ENCODE peak calls at places on chromosomes 3 and 15, in nine cellular contexts. I, N, H, U, Y, J, P, A and D are unnamed samples.

GRCh38 chr3:78848392-78849288 is 919.2 kb downstream of the ROBO1 start:
- DNase-seq in I (no peak), N (no peak), H (no peak), U (no peak), Y (no peak), J (no peak), P (no peak), A (no peak), D (no peak)

GRCh38 chr15:73924258-73924921 is 1.9 kb upstream of the LOXL1 start:
- DNase-seq in I (no peak), N (no peak), H (no peak), U (no peak), Y (peak; percentile 53), J (peak; percentile 57), P (no peak), A (no peak), D (peak; percentile 27)

GRCh38 chr3:189512039-189512438 is 119.2 kb upstream of the TP63 start:
- DNase-seq in I (no peak), N (no peak), H (no peak), U (no peak), Y (no peak), J (no peak), P (no peak), A (no peak), D (no peak)

GRCh38 chr15:74245342-74245931 is 9.3 kb downstream of the CCDC33 start:
- DNase-seq in I (no peak), N (no peak), H (no peak), U (peak; percentile 27), Y (no peak), J (no peak), P (no peak), A (no peak), D (peak; percentile 43)

GRCh38 chr3:197003461-197004385 is 25.9 kb downstream of the MELTF start:
- DNase-seq in I (peak; percentile 33), N (peak; percentile 52), H (no peak), U (no peak), Y (peak; percentile 26), J (peak; percentile 26), P (peak; percentile 23), A (peak; percentile 44), D (peak; percentile 36)

GRCh38 chr3:78734048-78734637 is 1033.7 kb downstream of the ROBO1 start:
- DNase-seq in I (no peak), N (no peak), H (no peak), U (no peak), Y (no peak), J (no peak), P (no peak), A (no peak), D (no peak)

GRCh38 chr3:29137601-29138000 is 143.3 kb upstream of the RBMS3 start:
- DNase-seq in I (no peak), N (no peak), H (no peak), U (no peak), Y (no peak), J (no peak), P (no peak), A (no peak), D (no peak)

GRCh38 chr3:20043398-20043797 is 3.2 kb downstream of the KAT2B start:
- DNase-seq in I (peak; percentile 89), N (peak; percentile 93), H (peak; percentile 75), U (peak; percentile 91), Y (peak; percentile 67), J (peak; percentile 85), P (peak; percentile 85), A (peak; percentile 93), D (peak; percentile 94)

GRCh38 chr3:113275876-113276580 is 64.7 kb downstream of the BOC start:
- DNase-seq in I (peak; percentile 58), N (peak; percentile 26), H (no peak), U (no peak), Y (peak; percentile 42), J (peak; percentile 48), P (peak; percentile 21), A (no peak), D (no peak)

GRCh38 chr3:143727391-143727790 is 120.9 kb downstream of the SLC9A9 start:
- DNase-seq in I (no peak), N (no peak), H (no peak), U (no peak), Y (no peak), J (no peak), P (no peak), A (no peak), D (no peak)

GRCh38 chr15:100714749-100715342 is 112.5 kb downstream of the ASB7 start:
- DNase-seq in I (no peak), N (no peak), H (peak; percentile 48), U (no peak), Y (no peak), J (peak; percentile 11), P (no peak), A (no peak), D (peak; percentile 44)

GRCh38 chr3:58421004-58421403 is 12.6 kb downstream of the PDHB start:
- DNase-seq in I (no peak), N (no peak), H (no peak), U (no peak), Y (no peak), J (no peak), P (no peak), A (no peak), D (no peak)

GRCh38 chr3:190384241-190384863 is 3.6 kb upstream of the CLDN16 start:
- DNase-seq in I (peak; percentile 78), N (peak; percentile 46), H (no peak), U (peak; percentile 43), Y (no peak), J (no peak), P (no peak), A (peak; percentile 49), D (peak; percentile 48)

GRCh38 chr3:127762077-127762786 is 60.1 kb downstream of the MGLL start:
- DNase-seq in I (no peak), N (peak; percentile 51), H (no peak), U (no peak), Y (peak; percentile 27), J (no peak), P (peak; percentile 22), A (no peak), D (peak; percentile 74)
- H3K27ac ChIP-seq in I (no peak overlapping the region), N (peak overlapping the region; percentile 66), H (peak overlapping the region; percentile 5), U (no peak overlapping the region), Y (no peak overlapping the region), J (no peak overlapping the region), P (peak overlapping the region; percentile 23), A (peak overlapping the region; percentile 41), D (peak overlapping the region; percentile 51)

GRCh38 chr3:185490241-185490640 is 8.6 kb downstream of the TMEM41A start:
- DNase-seq in I (no peak), N (no peak), H (no peak), U (no peak), Y (no peak), J (no peak), P (no peak), A (no peak), D (no peak)
- TF ChIP-seq POLR2A in I (no peak), N (no peak), H (no peak), U (no peak), Y (no peak), J (no peak), P (no peak), A (no peak), D (no peak)

DNA sequence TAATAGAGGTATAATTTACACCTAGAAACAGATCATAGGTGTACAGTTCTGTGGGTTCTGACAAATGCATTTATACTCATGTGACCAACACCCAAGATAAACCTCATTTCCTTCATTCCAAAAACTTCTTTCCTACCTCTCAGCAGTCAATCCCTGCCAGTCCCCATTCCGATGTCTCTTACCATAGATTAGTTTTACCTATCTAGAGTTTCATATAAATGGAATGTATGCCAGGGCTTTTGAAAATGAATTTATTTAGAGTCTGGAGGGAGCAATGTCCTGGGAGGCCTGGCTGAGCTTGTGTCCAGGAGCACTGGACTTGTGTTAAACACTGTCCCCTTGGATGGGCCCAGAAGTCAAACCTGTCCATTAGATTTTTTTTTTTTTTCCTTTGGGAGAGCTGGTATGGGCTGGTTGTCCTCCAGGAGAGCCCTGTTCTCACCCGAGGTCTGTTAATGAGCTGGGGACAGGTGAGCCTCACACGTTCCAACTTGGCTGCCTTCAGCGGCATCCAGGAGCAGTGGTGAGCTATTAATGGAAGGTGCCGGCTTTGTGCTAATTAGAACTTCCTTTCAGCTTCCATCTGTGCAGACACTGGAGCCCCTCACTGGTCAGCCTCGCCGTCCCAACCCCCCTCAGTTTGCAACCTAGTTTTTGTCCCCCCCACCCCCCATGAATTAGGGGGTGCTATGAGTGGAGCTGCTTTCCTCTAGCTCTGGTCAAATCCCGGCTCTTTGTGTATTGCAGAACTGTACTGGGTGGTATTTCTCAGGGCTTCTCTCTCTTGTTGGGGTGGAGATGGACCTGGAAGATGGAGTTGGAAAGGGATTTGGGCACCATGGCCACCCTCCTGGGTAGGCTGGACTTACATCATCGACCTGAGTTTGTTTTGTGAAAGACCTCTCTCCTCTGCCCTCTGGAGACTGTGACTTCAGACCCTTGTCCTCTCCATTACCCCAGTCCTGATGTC is 40.8 kb upstream of the POLG start:
- DNase-seq in I (no peak), N (no peak), H (no peak), U (no peak), Y (no peak), J (no peak), P (no peak), A (no peak), D (no peak)
- H3K27me3 ChIP-seq in I (no peaks in the 10 kb centered on the region), N (peaks cover 99% of the 10 kb centered on the region), H (peaks cover 32% of the 10 kb centered on the region), U (peaks cover 83% of the 10 kb centered on the region), Y (peaks cover 3% of the 10 kb centered on the region), J (peaks cover 20% of the 10 kb centered on the region), P (peaks cover 62% of the 10 kb centered on the region), A (peaks cover 40% of the 10 kb centered on the region), D (peaks cover 19% of the 10 kb centered on the region)

GRCh38 chr3:112090899-112091586 is 4.9 kb downstream of the C3orf52 start:
- DNase-seq in I (peak; percentile 66), N (peak; percentile 44), H (no peak), U (no peak), Y (no peak), J (no peak), P (no peak), A (peak; percentile 44), D (no peak)
- H3K27ac ChIP-seq in I (peak overlapping the region; percentile 74), N (peak overlapping the region; percentile 67), H (peak overlapping the region; percentile 51), U (no peak overlapping the region), Y (no peak overlapping the region), J (no peak overlapping the region), P (peak overlapping the region; percentile 35), A (peak overlapping the region; percentile 71), D (peak overlapping the region; percentile 83)